ENCODE peak calls at places on chromosomes 4 and X, in five cellular contexts. O is GM23338, L is transverse colon, I is HCT116, V is breast epithelium. M is an unnamed sample.
A peak's percentile ranks its signal among the peaks of the same experiment; 100 is the strongest.

GRCh38 chrX:45803383-45803921 is 602.8 kb upstream of the DIPK2B start:
- DNase-seq in O (no peak), L (no peak), I (peak; percentile 73), V (no peak), M (no peak)

GRCh38 chrX:17413228-17413627 is 38.2 kb downstream of the NHS start:
- DNase-seq in O (no peak), L (no peak), I (peak; percentile 32), V (no peak), M (no peak)

GRCh38 chrX:31199770-31200114 is 127.9 kb upstream of the FTHL17 start:
- DNase-seq in O (peak; percentile 39), L (peak; percentile 22), I (no peak), V (no peak), M (no peak)

GRCh38 chr4:107665001-107665400 is 55.0 kb downstream of the PAPSS1 start:
- DNase-seq in O (no peak), L (no peak), I (no peak), V (no peak), M (no peak)

GRCh38 chr4:92231511-92231910 is 72.3 kb upstream of the GRID2 start:
- DNase-seq in O (no peak), L (no peak), I (no peak), V (no peak), M (no peak)

GRCh38 chrX:11059923-11060322 is 51.2 kb upstream of the HCCS start:
- DNase-seq in O (no peak), L (no peak), I (no peak), V (no peak), M (no peak)

GRCh38 chr4:70994387-70995099 is 1.1 kb downstream of the DCK start:
- DNase-seq in O (no peak), L (no peak), I (no peak), V (no peak), M (no peak)

GRCh38 chrX:10098235-10098819 is 58.4 kb upstream of the CLCN4 start:
- DNase-seq in O (no peak), L (no peak), I (no peak), V (no peak), M (no peak)

GRCh38 chr4:158259955-158260575 is 49.8 kb downstream of the TMEM144 start:
- DNase-seq in O (peak; percentile 67), L (no peak), I (peak; percentile 13), V (no peak), M (no peak)

GRCh38 chr4:99463566-99463965 is 28.4 kb upstream of the ADH7 start:
- DNase-seq in O (no peak), L (no peak), I (no peak), V (no peak), M (no peak)

GRCh38 chr4:110850461-110851447 is 227.9 kb upstream of the PITX2 start:
- DNase-seq in O (peak; percentile 14), L (peak; percentile 70), I (no peak), V (no peak), M (no peak)

GRCh38 chr4:153332936-153333335 is 11.6 kb upstream of the MND1 start:
- DNase-seq in O (no peak), L (no peak), I (no peak), V (no peak), M (no peak)

GRCh38 chr4:8155048-8155447 is 3.6 kb downstream of the ABLIM2 start:
- DNase-seq in O (no peak), L (no peak), I (no peak), V (no peak), M (no peak)

GRCh38 chr4:122666527-122667245 is 45.8 kb upstream of the IL21 start:
- DNase-seq in O (no peak), L (no peak), I (peak; percentile 52), V (no peak), M (no peak)

GRCh38 chrX:112753116-112753515 is 73.4 kb upstream of the LHFPL1 start:
- DNase-seq in O (no peak), L (no peak), I (no peak), V (no peak), M (no peak)

GRCh38 chrX:134670241-134670811 is 12.1 kb upstream of the PLAC1 start:
- DNase-seq in O (peak; percentile 9), L (no peak), I (no peak), V (peak; percentile 51), M (no peak)

GRCh38 chrX:131366387-131366786 is 77.3 kb upstream of the IGSF1 start:
- DNase-seq in O (peak; percentile 37), L (no peak), I (no peak), V (no peak), M (no peak)

GRCh38 chrX:25534096-25534495 is 518.3 kb upstream of the ARX start:
- DNase-seq in O (no peak), L (no peak), I (no peak), V (no peak), M (no peak)

GRCh38 chr4:3291969-3292570 is 751 bp upstream of the RGS12 start:
- DNase-seq in O (peak; percentile 57), L (peak; percentile 74), I (peak; percentile 8), V (peak; percentile 65), M (no peak)

DNA sequence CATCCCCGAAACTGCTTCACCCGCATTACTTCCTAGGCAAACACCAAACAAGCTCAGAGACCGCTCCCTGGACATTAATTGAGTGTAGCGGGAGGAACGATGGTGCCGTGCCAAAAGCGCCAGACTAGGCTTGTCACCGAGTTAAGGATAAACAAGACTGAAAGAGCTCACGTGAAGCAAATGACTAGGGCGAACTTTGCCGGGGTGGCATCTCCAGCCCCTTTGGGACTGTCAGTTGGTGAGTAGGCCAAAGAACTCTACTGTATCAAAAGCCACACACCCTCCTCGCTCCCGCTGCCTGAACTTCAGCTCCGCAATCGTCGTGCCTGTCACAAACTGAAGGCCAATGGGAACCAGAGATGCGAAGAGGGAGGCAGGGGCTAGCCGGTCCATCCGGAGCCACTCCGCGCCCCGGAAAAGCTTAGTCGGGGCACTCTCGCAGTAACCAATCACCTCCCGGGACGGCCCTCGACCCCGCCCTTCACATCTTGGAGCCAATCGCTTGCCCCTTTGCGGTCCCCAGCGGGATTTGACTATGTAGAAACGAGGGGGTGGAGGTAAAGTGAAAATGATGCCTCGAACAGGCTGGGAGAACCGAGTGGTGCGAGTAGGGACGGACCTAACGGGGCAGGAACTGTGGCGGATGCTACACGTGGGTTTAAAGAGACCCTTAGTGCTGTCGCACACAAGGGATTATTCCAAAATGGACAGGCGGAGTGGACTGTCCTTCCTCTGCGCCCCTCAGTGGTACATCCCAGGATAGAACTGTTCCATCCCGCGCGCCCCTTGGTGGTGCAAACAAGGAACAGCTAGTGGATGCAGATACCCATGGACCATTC is 37.0 kb upstream of the FAM156A start:
- DNase-seq in O (peak; percentile 95), L (peak; percentile 94), I (peak; percentile 89), V (peak; percentile 93), M (peak; percentile 98)
- TF ChIP-seq POLR2AphosphoS5 in O (peak; percentile 30), L (peak; percentile 30), I (no peak), V (peak; percentile 69), M (peak; percentile 55)

GRCh38 chr4:40238008-40238699 is 41.3 kb downstream of the RHOH start:
- DNase-seq in O (no peak), L (no peak), I (no peak), V (no peak), M (no peak)
- H3K4me3 ChIP-seq in O (no peak overlapping the region), L (no peak overlapping the region), I (no peak overlapping the region), V (no peak overlapping the region), M (no peak overlapping the region)

GRCh38 chrX:53483838-53484420 is 49.8 kb upstream of the HSD17B10 start:
- DNase-seq in O (no peak), L (no peak), I (no peak), V (no peak), M (no peak)
- TF ChIP-seq POLR2AphosphoS5 in O (no peak), L (no peak), I (no peak), V (no peak), M (no peak)

GRCh38 chr4:189083769-189084168 is 856.9 kb upstream of the FRG1 start:
- DNase-seq in O (no peak), L (no peak), I (no peak), V (no peak), M (no peak)
- H3K4me3 ChIP-seq in O (no peak overlapping the region), L (no peak overlapping the region), I (no peak overlapping the region), V (no peak overlapping the region), M (no peak overlapping the region)

GRCh38 chr4:151709071-151709470 is 51.7 kb downstream of the GATB start:
- DNase-seq in O (no peak), L (no peak), I (no peak), V (no peak), M (no peak)
- TF ChIP-seq POLR2AphosphoS5 in O (no peak), L (no peak), I (no peak), V (no peak), M (no peak)

DNA sequence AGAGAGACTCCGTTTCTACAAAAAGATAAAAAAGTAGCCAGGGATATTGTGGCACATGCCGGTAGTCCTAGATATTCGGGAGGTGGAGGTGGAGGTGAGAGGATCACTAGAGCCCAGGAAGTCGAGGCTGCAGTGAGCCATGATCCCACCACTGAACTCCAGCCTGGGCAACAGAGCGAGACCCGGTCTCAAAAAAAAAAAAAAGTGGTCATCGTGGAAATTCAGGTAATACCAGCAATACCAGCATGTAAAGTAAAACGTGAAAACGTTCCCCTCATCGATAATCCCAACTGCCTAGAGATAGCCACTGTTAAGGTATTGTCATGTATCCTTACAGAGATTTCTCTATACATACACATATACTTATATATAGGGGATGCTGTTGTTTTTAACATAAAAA is 1.5 kb downstream of the MAGT1 start:
- DNase-seq in O (no peak), L (no peak), I (no peak), V (no peak), M (no peak)
- H3K4me3 ChIP-seq in O (peak overlapping the region; percentile 63), L (no peak overlapping the region), I (no peak overlapping the region), V (peak overlapping the region; percentile 64), M (peak overlapping the region; percentile 64)

GRCh38 chrX:40098264-40099045 is 697 bp upstream of the BCOR start:
- DNase-seq in O (peak; percentile 72), L (peak; percentile 58), I (no peak), V (no peak), M (no peak)

GRCh38 chrX:40097101-40097491 is 662 bp downstream of the BCOR start:
- DNase-seq in O (no peak), L (no peak), I (no peak), V (no peak), M (no peak)

GRCh38 chrX:40096395-40097091 is 1.2 kb downstream of the BCOR start:
- DNase-seq in O (no peak), L (peak; percentile 61), I (no peak), V (no peak), M (no peak)

GRCh38 chrX:40099046-40099968 is 1.5 kb upstream of the BCOR start:
- DNase-seq in O (peak; percentile 71), L (peak; percentile 66), I (no peak), V (no peak), M (no peak)

DNA sequence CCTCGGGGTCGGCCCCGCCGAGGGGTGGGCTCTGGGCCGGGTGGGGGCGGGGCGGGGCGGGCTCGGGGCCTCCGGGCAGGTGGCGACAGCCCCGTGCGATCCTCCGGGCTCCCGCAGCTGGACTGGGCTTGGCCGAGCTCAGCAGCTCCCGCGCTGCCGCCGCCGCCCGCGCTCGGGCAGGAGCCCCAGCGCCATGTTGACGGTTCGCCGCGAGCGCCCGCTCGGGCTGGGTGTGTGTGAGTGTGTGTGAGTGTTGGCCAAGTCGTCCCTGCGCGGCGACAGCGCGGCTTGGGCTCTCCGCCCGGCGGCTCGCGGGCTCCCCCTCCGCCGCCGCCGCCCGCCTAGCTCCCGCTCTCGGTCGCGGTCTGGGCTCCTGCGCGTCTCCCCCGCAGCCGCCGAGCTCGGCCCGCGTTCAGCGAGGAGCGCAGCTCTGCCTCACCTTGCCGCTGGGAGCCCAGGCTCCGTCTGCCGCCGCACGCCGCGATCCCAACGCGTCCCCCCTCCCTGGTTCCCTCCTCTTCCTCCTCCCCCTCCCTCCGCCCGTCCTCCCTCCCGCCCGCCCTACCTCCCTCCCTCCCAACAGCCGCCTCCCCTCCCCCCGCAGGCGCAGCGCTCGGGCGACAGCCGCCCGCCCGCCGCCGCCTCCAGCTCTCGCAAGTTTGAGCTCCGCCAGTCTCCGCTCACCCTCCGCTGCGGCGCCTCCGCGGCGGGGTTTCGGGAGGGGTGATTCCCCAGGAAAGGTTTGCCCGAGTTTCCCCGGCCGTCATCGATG is at the start of gene BCOR:
- DNase-seq in O (peak; percentile 70), L (peak; percentile 84), I (no peak), V (peak; percentile 73), M (no peak)
- TF ChIP-seq POLR2AphosphoS5 in O (peak; percentile 56), L (peak; percentile 97), I (peak; percentile 88), V (peak; percentile 61), M (peak; percentile 96)

M was measured in esophagus muscularis mucosa.